ENCODE peak calls at places on chromosome 3, in five cellular contexts. G, V, U, F and S are unnamed samples.

GRCh38 chr3:188567478-188568195 is 413.7 kb downstream of the LPP start:
- DNase-seq in G (no peak), V (no peak), U (no peak), F (no peak), S (no peak)

GRCh38 chr3:67382551-67382950 is 271.9 kb downstream of the SUCLG2 start:
- DNase-seq in G (no peak), V (no peak), U (no peak), F (no peak), S (no peak)

GRCh38 chr3:190911382-190911781 is 48.9 kb upstream of the GMNC start:
- DNase-seq in G (no peak), V (no peak), U (peak; percentile 27), F (no peak), S (no peak)

GRCh38 chr3:184186184-184186901 is at the start of gene ABCF3:
- DNase-seq in G (no peak), V (peak; percentile 63), U (no peak), F (no peak), S (no peak)

GRCh38 chr3:111785034-111785433 is 74.0 kb upstream of the PHLDB2 start:
- DNase-seq in G (no peak), V (no peak), U (no peak), F (no peak), S (no peak)

GRCh38 chr3:39038165-39038564 is 13.6 kb downstream of the SCN11A start:
- DNase-seq in G (no peak), V (no peak), U (no peak), F (no peak), S (no peak)

GRCh38 chr3:78994174-78995027 is 773.4 kb downstream of the ROBO1 start:
- DNase-seq in G (no peak), V (no peak), U (no peak), F (no peak), S (no peak)

GRCh38 chr3:79846148-79846933 is 78.5 kb upstream of the ROBO1 start:
- DNase-seq in G (peak; percentile 55), V (no peak), U (no peak), F (no peak), S (no peak)

GRCh38 chr3:127053450-127053849 is 70.5 kb downstream of the PLXNA1 start:
- DNase-seq in G (no peak), V (no peak), U (no peak), F (no peak), S (no peak)

GRCh38 chr3:119690043-119690656 is 12.7 kb upstream of the CFAP91 start:
- DNase-seq in G (no peak), V (no peak), U (peak; percentile 20), F (no peak), S (no peak)

GRCh38 chr3:31550452-31551251 is 17.9 kb downstream of the STT3B start:
- DNase-seq in G (no peak), V (no peak), U (no peak), F (no peak), S (no peak)

GRCh38 chr3:89340431-89340830 is 233.0 kb downstream of the EPHA3 start:
- DNase-seq in G (no peak), V (no peak), U (no peak), F (no peak), S (no peak)

GRCh38 chr3:149658444-149659172 is 783 bp upstream of the WWTR1 start:
- DNase-seq in G (peak; percentile 77), V (peak; percentile 53), U (peak; percentile 70), F (peak; percentile 72), S (no peak)

GRCh38 chr3:18579659-18580058 is 154.5 kb upstream of the SATB1 start:
- DNase-seq in G (no peak), V (no peak), U (no peak), F (no peak), S (no peak)

GRCh38 chr3:123984350-123984749 is 7.6 kb downstream of the ROPN1 start:
- DNase-seq in G (no peak), V (no peak), U (no peak), F (no peak), S (no peak)

GRCh38 chr3:48966367-48966766 is 23.7 kb upstream of the P4HTM start:
- DNase-seq in G (no peak), V (no peak), U (no peak), F (no peak), S (no peak)

GRCh38 chr3:8460815-8461482 is 40.7 kb upstream of the LMCD1 start:
- DNase-seq in G (no peak), V (no peak), U (no peak), F (no peak), S (no peak)

GRCh38 chr3:12729313-12729676 is 29.8 kb downstream of the TMEM40 start:
- DNase-seq in G (no peak), V (no peak), U (no peak), F (peak; percentile 81), S (no peak)

GRCh38 chr3:12558706-12559105 is 1.8 kb downstream of the MKRN2 start:
- DNase-seq in G (no peak), V (peak; percentile 32), U (no peak), F (no peak), S (no peak)

GRCh38 chr3:43733459-43734384 is 43.0 kb downstream of the ABHD5 start:
- DNase-seq in G (peak; percentile 56), V (no peak), U (no peak), F (no peak), S (no peak)

GRCh38 chr3:141938011-141938350 is 61.5 kb downstream of the ATP1B3 start:
- DNase-seq in G (no peak), V (peak; percentile 36), U (no peak), F (no peak), S (no peak)

GRCh38 chr3:133836497-133837158 is 31.0 kb downstream of the SRPRB start:
- DNase-seq in G (peak; percentile 17), V (no peak), U (no peak), F (no peak), S (no peak)

GRCh38 chr3:30535515-30535914 is 70.9 kb upstream of the TGFBR2 start:
- DNase-seq in G (no peak), V (no peak), U (no peak), F (no peak), S (no peak)

GRCh38 chr3:9295007-9295406 is 45.6 kb upstream of the SRGAP3 start:
- DNase-seq in G (no peak), V (no peak), U (no peak), F (no peak), S (no peak)

GRCh38 chr3:11346416-11346815 is 74.2 kb downstream of the ATG7 start:
- DNase-seq in G (no peak), V (no peak), U (peak; percentile 13), F (no peak), S (no peak)

GRCh38 chr3:52907497-52907896 is 10.1 kb upstream of the STIMATE start:
- DNase-seq in G (no peak), V (no peak), U (no peak), F (no peak), S (no peak)
- TF ChIP-seq CTCF in G (peak; percentile 14), V (no peak), U (no peak), F (no peak), S (no peak)

DNA sequence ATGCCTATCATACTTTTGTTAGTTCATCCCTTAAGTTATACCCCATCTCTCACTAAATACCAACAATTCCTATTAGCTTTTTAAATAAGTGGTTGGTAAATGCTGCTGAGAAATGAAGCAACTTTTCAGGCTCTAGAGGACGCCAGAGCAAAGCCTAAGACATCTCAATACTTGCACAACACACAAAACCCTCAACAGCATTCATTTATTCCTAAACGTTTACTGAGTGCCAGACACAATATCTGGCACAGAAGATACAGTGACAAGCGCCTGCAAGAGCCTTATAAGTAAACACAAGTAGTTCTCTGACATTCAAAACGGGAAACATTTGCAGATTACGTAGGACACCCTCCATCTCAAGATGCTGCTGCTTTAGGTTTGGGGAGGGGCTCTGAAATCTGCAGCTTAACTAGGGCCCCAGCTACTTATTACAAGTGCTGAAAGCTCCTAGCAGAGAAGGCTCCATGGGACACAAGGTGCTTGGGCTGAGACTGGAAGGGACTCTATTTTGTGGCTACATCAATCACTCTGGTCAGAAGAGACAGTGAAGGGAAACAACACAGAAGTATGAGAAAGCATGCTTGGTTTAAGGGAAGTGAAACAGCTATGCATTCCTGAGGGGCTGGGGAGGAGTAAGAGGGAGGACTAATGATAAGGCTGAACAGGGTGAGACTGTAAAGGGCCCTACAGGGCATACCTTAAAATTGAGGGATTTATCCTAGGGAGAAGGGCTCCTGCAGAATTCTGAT is 311.3 kb downstream of the PLCL2 start:
- DNase-seq in G (no peak), V (no peak), U (no peak), F (no peak), S (no peak)
- TF ChIP-seq CTCF in G (peak; percentile 48), V (no peak), U (no peak), F (no peak), S (peak; percentile 14)

GRCh38 chr3:172138792-172139507 is 99.6 kb downstream of the FNDC3B start:
- DNase-seq in G (no peak), V (peak; percentile 81), U (no peak), F (peak; percentile 43), S (no peak)

GRCh38 chr3:172139528-172140276 is 100.3 kb downstream of the FNDC3B start:
- DNase-seq in G (no peak), V (no peak), U (no peak), F (no peak), S (no peak)

GRCh38 chr3:172142074-172143059 is 103.0 kb downstream of the FNDC3B start:
- DNase-seq in G (no peak), V (no peak), U (no peak), F (no peak), S (no peak)

GRCh38 chr3:172143060-172143451 is 103.7 kb downstream of the FNDC3B start:
- DNase-seq in G (no peak), V (no peak), U (no peak), F (no peak), S (no peak)

DNA sequence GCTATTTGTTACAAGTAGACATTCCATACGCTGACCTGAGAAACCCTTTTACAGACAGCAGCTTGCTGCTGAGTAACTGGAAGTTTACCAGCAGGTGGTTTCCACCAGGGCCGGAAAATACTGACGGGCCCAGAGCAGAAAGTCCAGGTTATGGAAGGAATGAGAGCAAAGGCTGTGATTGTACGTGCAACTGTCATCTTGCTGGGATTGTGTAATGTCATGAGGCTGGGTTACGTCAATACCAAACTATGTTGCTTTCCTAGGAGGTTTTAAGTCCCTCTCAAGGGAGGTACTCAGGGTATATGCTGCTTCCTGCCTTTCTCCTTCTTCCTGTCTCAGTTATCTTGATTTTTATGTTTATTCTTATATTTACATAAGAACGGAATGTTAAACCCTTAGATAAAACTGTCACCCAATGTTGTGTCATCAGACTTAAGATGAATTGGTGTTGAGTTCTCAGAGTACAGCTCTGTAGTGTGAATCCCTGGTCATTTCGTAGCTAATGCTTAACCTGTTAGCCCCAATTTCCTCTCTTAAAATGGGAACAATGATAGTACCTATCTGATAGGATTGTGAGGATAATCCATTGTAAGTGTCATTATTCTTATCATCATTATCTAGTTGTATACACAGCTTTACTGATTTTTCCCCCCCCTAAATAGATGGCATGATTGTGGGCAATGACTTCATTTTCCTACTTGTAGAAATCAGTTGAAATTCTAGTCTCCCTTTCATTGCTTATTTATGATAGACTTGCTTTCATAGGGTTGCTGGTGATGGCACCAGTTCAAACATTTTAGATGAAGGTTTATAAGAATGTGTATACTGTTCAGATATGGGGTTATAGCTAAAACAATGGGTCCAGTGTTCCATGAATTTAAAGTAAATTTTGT is 101.4 kb downstream of the FNDC3B start:
- DNase-seq in G (no peak), V (peak; percentile 75), U (peak; percentile 73), F (peak; percentile 55), S (no peak)
- TF ChIP-seq CTCF in G (no peak), V (no peak), U (no peak), F (no peak), S (no peak)

DNA sequence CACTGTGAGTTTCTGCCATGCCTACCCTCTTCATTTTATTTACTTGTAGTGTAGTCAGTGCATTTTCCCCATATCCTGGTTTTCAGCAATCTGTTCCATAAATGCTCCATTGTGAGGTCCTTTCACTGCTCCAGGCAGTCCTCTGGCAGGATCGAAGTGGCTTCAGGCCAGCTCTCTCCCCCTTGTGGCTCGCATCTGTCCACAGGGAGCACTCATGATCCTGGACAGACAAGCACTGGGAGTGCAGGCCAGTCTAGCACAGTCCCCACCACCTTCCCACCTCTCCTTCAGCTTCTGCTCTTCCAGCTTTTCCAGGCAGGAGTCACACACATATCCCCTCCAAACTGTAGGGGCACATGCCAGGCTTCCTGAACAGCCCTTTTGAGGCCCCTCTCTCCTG is 173.6 kb downstream of the PPM1L start:
- DNase-seq in G (peak; percentile 36), V (no peak), U (no peak), F (peak; percentile 32), S (no peak)
- TF ChIP-seq CTCF in G (peak; percentile 32), V (no peak), U (no peak), F (no peak), S (no peak)